ENCODE peak calls at places on chromosomes 16 and 17, in six cellular contexts. D is hepatocyte, O is ascending aorta, F is thoracic aorta, E is kidney, P is OCI-LY7. C is an unnamed sample.

GRCh38 chr16:4042581-4042980 is 73.7 kb downstream of the ADCY9 start:
- DNase-seq in O (no peak), D (no peak), F (no peak), E (no peak), P (no peak), C (no peak)

GRCh38 chr16:50708373-50709060 is 15.1 kb downstream of the NOD2 start:
- DNase-seq in F (no peak), P (no peak), E (no peak), O (no peak), D (no peak), C (no peak)

GRCh38 chr17:21165922-21166598 is 39.3 kb downstream of the DHRS7B start:
- DNase-seq in F (no peak), D (no peak), P (no peak), E (no peak), O (peak; percentile 73), C (no peak)

GRCh38 chr16:30604316-30604947 is 5.8 kb downstream of the ZNF689 start:
- DNase-seq in E (no peak), O (no peak), P (no peak), D (no peak), F (no peak), C (no peak)

GRCh38 chr16:14303654-14304394 is 232.7 kb downstream of the MRTFB start:
- DNase-seq in P (peak; percentile 46), O (no peak), D (no peak), E (no peak), F (no peak), C (no peak)

GRCh38 chr16:69555867-69556266 is 9.9 kb upstream of the NFAT5 start:
- DNase-seq in E (no peak), D (no peak), F (no peak), O (no peak), P (no peak), C (no peak)

GRCh38 chr16:85350973-85351372 is 238.7 kb upstream of the CIBAR2 start:
- DNase-seq in E (peak; percentile 96), P (no peak), D (peak; percentile 92), O (peak; percentile 95), F (peak; percentile 90), C (no peak)

GRCh38 chr17:70332811-70333210 is 163.5 kb downstream of the KCNJ2 start:
- DNase-seq in F (no peak), E (no peak), O (no peak), P (no peak), D (no peak), C (no peak)

GRCh38 chr16:3908951-3909437 is 28.5 kb upstream of the CREBBP start:
- DNase-seq in P (no peak), F (no peak), D (no peak), E (no peak), O (no peak), C (no peak)

GRCh38 chr17:48760411-48760810 is 31.9 kb upstream of the HOXB13 start:
- DNase-seq in E (peak; percentile 3), P (no peak), O (no peak), D (no peak), F (no peak), C (no peak)

GRCh38 chr16:67158637-67159600 is 790 bp downstream of the TRADD start:
- DNase-seq in F (no peak), D (peak; percentile 56), P (peak; percentile 71), E (peak; percentile 91), O (no peak), C (peak; percentile 82)

GRCh38 chr16:1913327-1914083 is 4.7 kb downstream of the HS3ST6 start:
- DNase-seq in F (no peak), E (peak; percentile 86), O (no peak), D (peak; percentile 61), P (no peak), C (no peak)
- H3K4me1 ChIP-seq in F (no peaks in the 10 kb centered on the region), E (no peaks in the 10 kb centered on the region), O (no peaks in the 10 kb centered on the region), D (peaks cover 13% of the 10 kb centered on the region), P (no peaks in the 10 kb centered on the region), C (no peaks in the 10 kb centered on the region)

GRCh38 chr17:2710075-2710803 is 1.3 kb downstream of the CLUH start:
- DNase-seq in F (no peak), E (peak; percentile 66), O (no peak), D (no peak), P (peak; percentile 36), C (no peak)

GRCh38 chr17:2708585-2709172 is 2.9 kb downstream of the CLUH start:
- DNase-seq in D (no peak), F (no peak), P (no peak), E (peak; percentile 78), O (no peak), C (no peak)

GRCh38 chr17:2710804-2711607 is 558 bp downstream of the CLUH start:
- DNase-seq in D (peak; percentile 56), P (peak; percentile 63), E (peak; percentile 84), O (no peak), F (no peak), C (no peak)

GRCh38 chr17:2707721-2708584 is 3.6 kb downstream of the CLUH start:
- DNase-seq in O (peak; percentile 84), P (peak; percentile 34), E (peak; percentile 76), F (no peak), D (peak; percentile 55), C (no peak)

GRCh38 chr17:2709173-2709661 is 2.3 kb downstream of the CLUH start:
- DNase-seq in O (no peak), P (peak; percentile 68), E (peak; percentile 84), D (peak; percentile 48), F (no peak), C (no peak)
- TF ChIP-seq CTCF in O (no peak), P (no peak), E (no peak), D (no peak), F (no peak), C (no peak)

DNA sequence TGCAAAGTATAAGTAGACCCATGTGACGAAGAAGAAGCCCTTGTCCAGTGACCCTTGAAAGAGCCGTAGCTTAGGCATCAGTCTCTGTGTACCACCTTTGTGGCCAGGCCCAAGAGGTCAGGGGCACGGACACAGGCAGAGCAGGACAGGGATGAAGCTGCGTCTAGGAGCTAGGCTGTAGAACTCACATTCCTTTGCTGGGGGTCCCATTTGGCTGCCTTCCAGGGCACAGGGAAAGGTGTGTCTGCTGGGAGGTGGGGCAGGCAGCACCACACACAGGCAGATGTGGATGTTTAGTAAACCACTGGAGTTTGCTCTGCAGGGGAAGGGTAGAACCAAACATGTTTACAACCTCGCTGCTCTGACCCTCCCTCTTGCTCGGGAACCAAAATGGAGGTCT is 33.7 kb downstream of the HNF1B start:
- DNase-seq in E (no peak), F (no peak), D (no peak), P (no peak), O (no peak), C (no peak)
- H3K27ac ChIP-seq in E (peak overlapping the region; percentile 3), F (no peak overlapping the region), D (peak overlapping the region; percentile 86), P (no peak overlapping the region), O (no peak overlapping the region), C (no peak overlapping the region)

GRCh38 chr16:81499576-81500380 is 55.2 kb downstream of the CMIP start:
- DNase-seq in E (peak; percentile 29), O (no peak), F (no peak), D (no peak), P (no peak), C (no peak)

GRCh38 chr16:81496742-81497141 is 52.1 kb downstream of the CMIP start:
- DNase-seq in O (no peak), F (no peak), P (no peak), E (peak; percentile 67), D (no peak), C (no peak)

GRCh38 chr16:81498351-81498750 is 53.7 kb downstream of the CMIP start:
- DNase-seq in O (no peak), E (peak; percentile 41), P (no peak), F (no peak), D (no peak), C (no peak)

GRCh38 chr16:81495321-81496234 is 51.0 kb downstream of the CMIP start:
- DNase-seq in F (no peak), E (peak; percentile 81), O (no peak), P (no peak), D (no peak), C (no peak)

GRCh38 chr16:81497690-81498089 is 53.1 kb downstream of the CMIP start:
- DNase-seq in D (no peak), O (no peak), F (no peak), E (peak; percentile 58), P (peak; percentile 43), C (no peak)
- H3K4me1 ChIP-seq in D (peaks cover 8% of the 10 kb centered on the region), O (no peaks in the 10 kb centered on the region), F (peaks cover 11% of the 10 kb centered on the region), E (peaks cover 50% of the 10 kb centered on the region), P (peaks cover 25% of the 10 kb centered on the region), C (peaks cover 3% of the 10 kb centered on the region)